ENCODE peak calls at places on chromosomes 3 and 15, in five cellular contexts. One of them, this sample, is unnamed.

GRCh38 chr3:127801914-127802313 is 20.4 kb downstream of the MGLL start:
- DNase-seq in HCT116: no peak
- DNase-seq in IMR-90: no peak
- DNase-seq in heart left ventricle: no peak
- DNase-seq in lower lobe of right lung: no peak
- DNase-seq in this sample: no peak

GRCh38 chr3:179026636-179027035 is 45.0 kb downstream of the ZMAT3 start:
- DNase-seq in HCT116: no peak
- DNase-seq in IMR-90: peak; percentile 59
- DNase-seq in heart left ventricle: no peak
- DNase-seq in lower lobe of right lung: no peak
- DNase-seq in this sample: no peak

GRCh38 chr3:122235147-122235546 is 51.7 kb downstream of the CASR start:
- DNase-seq in HCT116: no peak
- DNase-seq in IMR-90: no peak
- DNase-seq in heart left ventricle: no peak
- DNase-seq in lower lobe of right lung: no peak
- DNase-seq in this sample: no peak

GRCh38 chr3:18066899-18067582 is 324.6 kb upstream of the TBC1D5 start:
- DNase-seq in HCT116: no peak
- DNase-seq in IMR-90: no peak
- DNase-seq in heart left ventricle: no peak
- DNase-seq in lower lobe of right lung: no peak
- DNase-seq in this sample: no peak

GRCh38 chr3:137944593-137944992 is 65.4 kb upstream of the CLDN18 start:
- DNase-seq in HCT116: no peak
- DNase-seq in IMR-90: no peak
- DNase-seq in heart left ventricle: no peak
- DNase-seq in lower lobe of right lung: no peak
- DNase-seq in this sample: no peak

GRCh38 chr3:21654662-21655061 is 96.3 kb downstream of the ZNF385D start:
- DNase-seq in HCT116: no peak
- DNase-seq in IMR-90: peak; percentile 78
- DNase-seq in heart left ventricle: no peak
- DNase-seq in lower lobe of right lung: no peak
- DNase-seq in this sample: no peak

GRCh38 chr3:44000586-44000985 is 241.1 kb upstream of the TOPAZ1 start:
- DNase-seq in HCT116: no peak
- DNase-seq in IMR-90: no peak
- DNase-seq in heart left ventricle: no peak
- DNase-seq in lower lobe of right lung: no peak
- DNase-seq in this sample: no peak

GRCh38 chr15:70722266-70723123 is 40.9 kb downstream of the UACA start:
- DNase-seq in HCT116: peak; percentile 45
- DNase-seq in IMR-90: peak; percentile 74
- DNase-seq in heart left ventricle: no peak
- DNase-seq in lower lobe of right lung: no peak
- DNase-seq in this sample: no peak

GRCh38 chr15:52657338-52657737 is 21.9 kb downstream of the ATOSA start:
- DNase-seq in HCT116: no peak
- DNase-seq in IMR-90: peak; percentile 93
- DNase-seq in heart left ventricle: no peak
- DNase-seq in lower lobe of right lung: no peak
- DNase-seq in this sample: no peak

GRCh38 chr3:173429527-173429926 is 32.0 kb downstream of the NLGN1 start:
- DNase-seq in HCT116: no peak
- DNase-seq in IMR-90: no peak
- DNase-seq in heart left ventricle: no peak
- DNase-seq in lower lobe of right lung: no peak
- DNase-seq in this sample: no peak

GRCh38 chr3:185654758-185655145 is 68.7 kb downstream of the SENP2 start:
- DNase-seq in HCT116: no peak
- DNase-seq in IMR-90: no peak
- DNase-seq in heart left ventricle: no peak
- DNase-seq in lower lobe of right lung: no peak
- DNase-seq in this sample: no peak

GRCh38 chr3:55668359-55668758 is 181.3 kb upstream of the WNT5A start:
- DNase-seq in HCT116: no peak
- DNase-seq in IMR-90: peak; percentile 43
- DNase-seq in heart left ventricle: no peak
- DNase-seq in lower lobe of right lung: no peak
- DNase-seq in this sample: no peak

GRCh38 chr3:170467007-170467406 is 48.3 kb downstream of the CLDN11 start:
- DNase-seq in HCT116: no peak
- DNase-seq in IMR-90: no peak
- DNase-seq in heart left ventricle: no peak
- DNase-seq in lower lobe of right lung: no peak
- DNase-seq in this sample: no peak

DNA sequence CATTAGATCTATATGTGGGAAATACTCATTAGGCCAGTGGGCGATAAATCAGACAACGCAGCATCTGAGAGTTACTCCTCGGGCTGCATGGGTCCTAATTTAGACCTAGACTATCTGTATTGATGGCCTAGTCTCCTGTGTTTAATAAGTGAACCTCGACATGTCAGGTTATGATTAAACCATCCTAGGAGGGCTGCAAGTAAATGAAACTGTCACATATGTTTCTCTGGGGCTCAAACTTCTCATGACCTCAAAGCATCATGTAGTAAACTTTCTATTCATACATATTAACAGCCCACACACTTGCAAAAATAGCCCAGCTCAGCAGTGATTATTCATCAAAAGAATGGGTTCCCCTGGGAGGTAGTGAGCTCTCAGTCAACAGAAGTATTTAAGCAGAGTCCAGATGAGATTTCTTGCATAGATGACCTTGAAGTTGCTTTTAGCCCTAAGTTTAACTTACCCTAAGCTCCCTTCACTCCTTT is 51.6 kb downstream of the RAB11A start:
- DNase-seq in HCT116: no peak
- DNase-seq in IMR-90: no peak
- DNase-seq in heart left ventricle: no peak
- DNase-seq in lower lobe of right lung: no peak
- DNase-seq in this sample: no peak
- H3K36me3 ChIP-seq in HCT116: no peaks in the 10 kb centered on the region
- H3K36me3 ChIP-seq in IMR-90: no peaks in the 10 kb centered on the region
- H3K36me3 ChIP-seq in heart left ventricle: no peaks in the 10 kb centered on the region
- H3K36me3 ChIP-seq in lower lobe of right lung: peaks cover 6% of the 10 kb centered on the region
- H3K36me3 ChIP-seq in this sample: no peaks in the 10 kb centered on the region

DNA sequence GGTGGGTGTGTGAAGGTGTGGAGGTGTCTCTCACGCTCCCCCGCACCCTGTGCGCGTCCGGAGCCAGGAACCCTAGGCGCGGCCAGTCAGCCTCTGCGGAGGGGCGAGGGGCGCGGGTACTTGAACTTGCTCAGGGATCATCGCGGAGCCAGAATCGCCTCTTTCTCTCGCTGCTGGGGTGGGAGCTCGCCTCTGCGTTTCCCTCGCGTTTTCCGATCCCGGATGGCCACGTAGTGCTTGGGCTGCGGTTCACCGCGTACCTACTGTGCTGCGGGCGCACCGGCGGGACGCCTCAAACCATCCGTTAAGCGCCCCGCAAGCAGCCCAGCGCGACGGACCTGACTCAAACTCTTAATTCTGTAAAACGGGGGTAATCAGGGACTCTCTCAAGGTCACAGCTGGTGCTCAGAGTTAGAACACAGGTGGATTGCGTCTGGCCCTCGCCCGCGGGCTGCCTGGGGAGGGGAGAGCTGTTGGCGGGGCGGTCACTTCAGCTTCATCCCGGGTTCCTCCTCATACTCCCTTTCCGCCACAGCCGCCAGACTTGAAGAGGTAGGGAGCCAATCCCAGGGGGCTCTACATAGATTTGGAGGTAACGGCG is 686 bp downstream of the MYRIP start:
- DNase-seq in HCT116: no peak
- DNase-seq in IMR-90: no peak
- DNase-seq in heart left ventricle: no peak
- DNase-seq in lower lobe of right lung: no peak
- DNase-seq in this sample: peak; percentile 10
- TF ChIP-seq CTCF in HCT116: no peak
- TF ChIP-seq CTCF in IMR-90: no peak
- TF ChIP-seq CTCF in heart left ventricle: no peak
- TF ChIP-seq CTCF in lower lobe of right lung: no peak
- TF ChIP-seq CTCF in this sample: no peak

GRCh38 chr3:53151465-53151864 is 9.5 kb upstream of the PRKCD start:
- DNase-seq in HCT116: no peak
- DNase-seq in IMR-90: no peak
- DNase-seq in heart left ventricle: no peak
- DNase-seq in lower lobe of right lung: no peak
- DNase-seq in this sample: no peak

GRCh38 chr3:53151870-53152269 is 9.1 kb upstream of the PRKCD start:
- DNase-seq in HCT116: no peak
- DNase-seq in IMR-90: no peak
- DNase-seq in heart left ventricle: peak; percentile 36
- DNase-seq in lower lobe of right lung: peak; percentile 44
- DNase-seq in this sample: no peak

GRCh38 chr3:53149006-53149690 is 11.9 kb upstream of the PRKCD start:
- DNase-seq in HCT116: no peak
- DNase-seq in IMR-90: no peak
- DNase-seq in heart left ventricle: peak; percentile 14
- DNase-seq in lower lobe of right lung: peak; percentile 4
- DNase-seq in this sample: no peak

GRCh38 chr3:53149699-53150098 is 11.3 kb upstream of the PRKCD start:
- DNase-seq in HCT116: no peak
- DNase-seq in IMR-90: no peak
- DNase-seq in heart left ventricle: peak; percentile 22
- DNase-seq in lower lobe of right lung: no peak
- DNase-seq in this sample: no peak

DNA sequence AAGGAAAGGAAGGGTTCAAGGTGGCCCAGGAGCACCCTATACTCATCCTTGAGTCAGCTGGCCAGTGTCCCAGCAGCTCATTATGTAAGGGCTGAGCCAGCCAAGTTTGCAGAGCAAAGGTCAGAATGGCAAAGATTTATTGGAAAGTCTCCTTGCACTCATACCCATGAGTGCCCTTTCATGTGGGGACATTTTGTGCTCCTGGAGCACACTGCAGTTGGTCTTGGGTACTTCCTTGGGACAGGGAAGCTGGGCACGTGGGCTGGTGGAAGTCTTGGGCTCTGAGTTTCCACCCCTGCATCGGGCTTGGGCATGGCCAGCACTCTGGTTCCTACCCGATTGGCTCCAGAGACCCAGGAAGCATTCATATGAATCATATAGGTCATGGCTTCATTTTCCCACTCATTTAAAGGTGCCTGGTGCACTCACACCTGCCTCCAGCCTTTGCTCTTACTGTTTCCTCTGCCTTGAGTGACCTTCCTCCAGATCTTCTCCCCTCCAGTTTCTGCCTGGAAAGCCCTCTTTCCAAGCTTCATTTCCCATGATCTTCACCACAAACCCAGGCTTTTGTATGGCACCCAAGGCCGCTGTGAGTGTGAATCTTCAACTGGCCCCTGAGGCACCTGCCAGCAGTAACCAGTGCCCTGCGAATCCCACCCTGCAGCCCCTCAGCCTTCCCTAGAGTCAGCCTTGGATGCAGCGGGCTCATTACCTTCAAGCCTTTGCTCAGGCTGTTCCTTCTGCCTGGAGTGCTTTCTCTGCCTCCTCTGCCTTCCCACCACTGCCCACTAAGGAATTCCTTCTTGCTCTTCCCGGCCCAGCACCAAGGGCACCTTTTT is 10.5 kb upstream of the PRKCD start:
- DNase-seq in HCT116: peak; percentile 21
- DNase-seq in IMR-90: peak; percentile 47
- DNase-seq in heart left ventricle: peak; percentile 32
- DNase-seq in lower lobe of right lung: peak; percentile 87
- DNase-seq in this sample: no peak
- H3K27ac ChIP-seq in HCT116: no peak overlapping the region
- H3K27ac ChIP-seq in IMR-90: no peak overlapping the region
- H3K27ac ChIP-seq in heart left ventricle: no peak overlapping the region
- H3K27ac ChIP-seq in lower lobe of right lung: peak overlapping the region; percentile 42
- H3K27ac ChIP-seq in this sample: no peak overlapping the region

GRCh38 chr3:38015984-38016383 is 13.5 kb downstream of the PLCD1 start:
- DNase-seq in HCT116: no peak
- DNase-seq in IMR-90: no peak
- DNase-seq in heart left ventricle: peak; percentile 20
- DNase-seq in lower lobe of right lung: no peak
- DNase-seq in this sample: no peak
- H3K36me3 ChIP-seq in HCT116: peaks cover 7% of the 10 kb centered on the region
- H3K36me3 ChIP-seq in IMR-90: peaks cover 31% of the 10 kb centered on the region
- H3K36me3 ChIP-seq in heart left ventricle: peaks cover 40% of the 10 kb centered on the region
- H3K36me3 ChIP-seq in lower lobe of right lung: peaks cover 70% of the 10 kb centered on the region
- H3K36me3 ChIP-seq in this sample: peaks cover 49% of the 10 kb centered on the region

GRCh38 chr3:94249491-94250079 is 186.7 kb downstream of the NSUN3 start:
- DNase-seq in HCT116: peak; percentile 35
- DNase-seq in IMR-90: peak; percentile 65
- DNase-seq in heart left ventricle: no peak
- DNase-seq in lower lobe of right lung: peak; percentile 57
- DNase-seq in this sample: peak; percentile 38
- TF ChIP-seq CTCF in HCT116: peak; percentile 76
- TF ChIP-seq CTCF in IMR-90: peak; percentile 77
- TF ChIP-seq CTCF in heart left ventricle: peak; percentile 60
- TF ChIP-seq CTCF in lower lobe of right lung: peak; percentile 80
- TF ChIP-seq CTCF in this sample: peak; percentile 71

This sample was measured in heart right ventricle.